ENCODE peak calls at places on chromosomes 6 and 20, in eight cellular contexts. E is astrocyte of the spinal cord; D is stimulated activated CD8-positive, alpha-beta memory T cell treated with anti-CD3 and anti-CD28 coated beads, Interleukin-2, amount 100 ng/mL, for 1 hour; L is GM23338; J is DMS153; I is GM12865; T is PC-9; R is NCI-H1417 treated with DMSO at 0.1 percent for 48 hours. O is an unnamed sample.

GRCh38 chr6:30690403-30691207 is at the start of gene NRM:
- DNase-seq in E (peak), D (peak), L (peak), J (peak), I (peak), T (peak), R (peak), O (peak)

GRCh38 chr6:133544419-133544818 is 303.3 kb downstream of the EYA4 start:
- DNase-seq in E (no peak), D (no peak), L (no peak), J (no peak), I (no peak), T (no peak), R (no peak), O (no peak)

GRCh38 chr6:27720607-27721580 is 191.3 kb downstream of the OR2B2 start:
- DNase-seq in E (peak), D (no peak), L (peak), J (no peak), I (peak), T (peak), R (no peak), O (no peak)

GRCh38 chr6:7479801-7480266 is 61.6 kb upstream of the DSP start:
- DNase-seq in E (no peak), D (no peak), L (no peak), J (no peak), I (no peak), T (peak), R (no peak), O (no peak)

GRCh38 chr6:135062735-135063134 is 8.1 kb upstream of the HBS1L start:
- DNase-seq in E (no peak), D (no peak), L (peak), J (peak), I (no peak), T (no peak), R (no peak), O (no peak)

GRCh38 chr6:158262082-158262481 is 50.2 kb upstream of the TULP4 start:
- DNase-seq in E (no peak), D (no peak), L (no peak), J (no peak), I (no peak), T (no peak), R (no peak), O (no peak)

GRCh38 chr6:6711832-6712231 is 123.3 kb downstream of the LY86 start:
- DNase-seq in E (no peak), D (no peak), L (no peak), J (no peak), I (peak), T (no peak), R (no peak), O (no peak)

GRCh38 chr6:132872923-132873322 is 58.6 kb downstream of the RPS12 start:
- DNase-seq in E (no peak), D (no peak), L (no peak), J (no peak), I (peak), T (no peak), R (no peak), O (no peak)

GRCh38 chr6:144548525-144548924 is 263.4 kb downstream of the UTRN start:
- DNase-seq in E (no peak), D (no peak), L (no peak), J (no peak), I (no peak), T (no peak), R (no peak), O (no peak)

GRCh38 chr20:4483481-4483880 is 238.2 kb upstream of the PRND start:
- DNase-seq in E (peak), D (no peak), L (no peak), J (no peak), I (no peak), T (no peak), R (no peak), O (no peak)

GRCh38 chr20:45028424-45029136 is 62.3 kb downstream of the STK4 start:
- DNase-seq in E (no peak), D (no peak), L (no peak), J (no peak), I (no peak), T (no peak), R (no peak), O (no peak)

GRCh38 chr6:143697401-143697800 is 19.6 kb downstream of the PHACTR2 start:
- DNase-seq in E (no peak), D (no peak), L (no peak), J (no peak), I (no peak), T (no peak), R (no peak), O (no peak)

GRCh38 chr6:84652356-84653026 is 111.9 kb downstream of the TBX18 start:
- DNase-seq in E (peak), D (no peak), L (no peak), J (no peak), I (no peak), T (peak), R (no peak), O (no peak)

GRCh38 chr20:57656821-57657536 is 36.8 kb upstream of the ZBP1 start:
- DNase-seq in E (no peak), D (no peak), L (no peak), J (no peak), I (no peak), T (no peak), R (no peak), O (peak)

GRCh38 chr6:52115891-52116604 is 28.6 kb upstream of the PKHD1 start:
- DNase-seq in E (no peak), D (no peak), L (no peak), J (no peak), I (no peak), T (no peak), R (no peak), O (no peak)

GRCh38 chr6:119655124-119655523 is 305.6 kb upstream of the MAN1A1 start:
- DNase-seq in E (no peak), D (no peak), L (no peak), J (no peak), I (no peak), T (peak), R (no peak), O (no peak)

GRCh38 chr6:30679765-30680535 is 6.5 kb downstream of the PPP1R18 start:
- DNase-seq in E (no peak), D (no peak), L (no peak), J (no peak), I (no peak), T (no peak), R (no peak), O (no peak)

GRCh38 chr6:136104556-136104955 is 145.6 kb downstream of the MTFR2 start:
- DNase-seq in E (no peak), D (no peak), L (no peak), J (no peak), I (no peak), T (peak), R (no peak), O (no peak)

GRCh38 chr20:64037498-64038213 is 1.7 kb downstream of the C20orf204 start:
- DNase-seq in E (no peak), D (no peak), L (peak), J (no peak), I (peak), T (no peak), R (no peak), O (no peak)

GRCh38 chr20:34431168-34431567 is 68.1 kb downstream of the ITCH start:
- DNase-seq in E (no peak), D (no peak), L (no peak), J (no peak), I (no peak), T (no peak), R (no peak), O (no peak)

GRCh38 chr6:35294308-35294945 is 3.2 kb upstream of the DEF6 start:
- DNase-seq in E (peak), D (no peak), L (peak), J (no peak), I (peak), T (no peak), R (no peak), O (peak)

GRCh38 chr6:137089305-137089704 is 44.5 kb upstream of the IL20RA start:
- DNase-seq in E (no peak), D (no peak), L (peak), J (peak), I (no peak), T (no peak), R (no peak), O (no peak)

GRCh38 chr6:156948807-156949206 is 171.6 kb downstream of the ARID1B start:
- DNase-seq in E (peak), D (no peak), L (no peak), J (no peak), I (no peak), T (peak), R (no peak), O (no peak)

GRCh38 chr6:137309078-137309762 is 90.0 kb upstream of the IFNGR1 start:
- DNase-seq in E (peak), D (no peak), L (peak), J (peak), I (peak), T (peak), R (no peak), O (peak)